ENCODE peak calls at places on chromosomes 1 and 21, in nine cellular contexts. N is ELR; Q is GOT3; X is NCI-H510A treated with DMSO at 0.1 percent for 48 hours; J is H7; U is CD8-positive, alpha-beta T cell; L is fibroblast of mammary gland; Z is thoracic aorta; V is brain microvascular endothelial cell. E is an unnamed sample.

GRCh38 chr1:29725262-29725661 is 488.9 kb downstream of the PTPRU start:
- DNase-seq in N (no peak), Q (no peak), X (no peak), J (no peak), U (no peak), L (no peak), Z (no peak), V (no peak), E (no peak)

GRCh38 chr21:26952274-26953066 is 14.4 kb downstream of the ADAMTS5 start:
- DNase-seq in N (no peak), Q (no peak), X (no peak), J (no peak), U (no peak), L (no peak), Z (no peak), V (no peak), E (no peak)

GRCh38 chr1:183278736-183279591 is 92.9 kb downstream of the LAMC2 start:
- DNase-seq in N (peak), Q (no peak), X (peak), J (peak), U (no peak), L (peak), Z (no peak), V (peak), E (no peak)

GRCh38 chr1:62466982-62467532 is 30.2 kb downstream of the USP1 start:
- DNase-seq in N (no peak), Q (no peak), X (no peak), J (no peak), U (no peak), L (no peak), Z (no peak), V (no peak), E (peak)

GRCh38 chr1:107570768-107571167 is 394.2 kb downstream of the VAV3 start:
- DNase-seq in N (no peak), Q (no peak), X (no peak), J (peak), U (no peak), L (no peak), Z (no peak), V (no peak), E (no peak)

GRCh38 chr1:233082778-233083550 is 132.6 kb downstream of the NTPCR start:
- DNase-seq in N (no peak), Q (no peak), X (peak), J (no peak), U (no peak), L (no peak), Z (no peak), V (no peak), E (no peak)

GRCh38 chr1:32647308-32648134 is 2.8 kb downstream of the ZBTB8OS start:
- DNase-seq in N (no peak), Q (no peak), X (no peak), J (no peak), U (no peak), L (peak), Z (no peak), V (no peak), E (no peak)

GRCh38 chr1:11984121-11984520 is 3.9 kb downstream of the MFN2 start:
- DNase-seq in N (no peak), Q (no peak), X (no peak), J (no peak), U (no peak), L (no peak), Z (no peak), V (no peak), E (no peak)

GRCh38 chr1:63501256-63501655 is 21.8 kb downstream of the ITGB3BP start:
- DNase-seq in N (no peak), Q (no peak), X (no peak), J (no peak), U (no peak), L (no peak), Z (no peak), V (no peak), E (no peak)

GRCh38 chr1:17101261-17101660 is 18.0 kb downstream of the PADI2 start:
- DNase-seq in N (no peak), Q (no peak), X (no peak), J (no peak), U (no peak), L (no peak), Z (no peak), V (no peak), E (no peak)

GRCh38 chr1:26694597-26695416 is 1.0 kb upstream of the ARID1A start:
- DNase-seq in N (no peak), Q (no peak), X (no peak), J (no peak), U (no peak), L (no peak), Z (no peak), V (no peak), E (no peak)

GRCh38 chr1:178046856-178047255 is 47.0 kb upstream of the RASAL2 start:
- DNase-seq in N (no peak), Q (no peak), X (no peak), J (no peak), U (no peak), L (no peak), Z (no peak), V (no peak), E (no peak)

GRCh38 chr1:2346691-2347408 is 44.5 kb downstream of the MORN1 start:
- DNase-seq in N (no peak), Q (no peak), X (no peak), J (no peak), U (no peak), L (no peak), Z (no peak), V (no peak), E (no peak)

GRCh38 chr1:172238969-172239368 is 181.5 kb upstream of the C1orf105 start:
- DNase-seq in N (no peak), Q (no peak), X (no peak), J (no peak), U (no peak), L (no peak), Z (no peak), V (no peak), E (no peak)

GRCh38 chr1:230682882-230683610 is 30.9 kb downstream of the AGT start:
- DNase-seq in N (peak), Q (no peak), X (no peak), J (no peak), U (no peak), L (peak), Z (no peak), V (no peak), E (no peak)

GRCh38 chr1:33383489-33383888 is 47.4 kb downstream of the PHC2 start:
- DNase-seq in N (no peak), Q (no peak), X (no peak), J (no peak), U (no peak), L (no peak), Z (no peak), V (no peak), E (no peak)